ENCODE peak calls at places on chromosomes 2 and 18, in five cellular contexts. U is A549, C is NB4, Y is GM12878, B is K562. G is an unnamed sample.

GRCh38 chr2:235171511-235172130 is 219.8 kb downstream of the SH3BP4 start:
- DNase-seq in Y (no peak), C (no peak), B (no peak), U (no peak), G (no peak)

GRCh38 chr18:42310956-42311355 is 355.9 kb downstream of the PIK3C3 start:
- DNase-seq in B (no peak), Y (no peak), C (peak; percentile 2), U (no peak), G (no peak)

GRCh38 chr2:152247337-152247695 is 71.8 kb upstream of the STAM2 start:
- DNase-seq in Y (no peak), U (no peak), B (no peak), C (no peak), G (no peak)

GRCh38 chr2:186575302-186575701 is 14.6 kb upstream of the ITGAV start:
- DNase-seq in B (peak; percentile 77), U (peak; percentile 76), C (peak; percentile 92), Y (no peak), G (peak; percentile 98)

GRCh38 chr2:203492965-203493364 is 42.1 kb downstream of the RAPH1 start:
- DNase-seq in Y (no peak), C (no peak), U (no peak), B (no peak), G (no peak)

GRCh38 chr2:217249490-217250451 is 389.9 kb upstream of the TNP1 start:
- DNase-seq in Y (no peak), U (no peak), C (peak; percentile 56), B (no peak), G (no peak)

GRCh38 chr2:101327863-101328394 is 19.4 kb upstream of the RNF149 start:
- DNase-seq in U (no peak), B (no peak), Y (no peak), C (no peak), G (no peak)

GRCh38 chr2:138095336-138095735 is 131.1 kb downstream of the HNMT start:
- DNase-seq in C (no peak), U (no peak), Y (no peak), B (no peak), G (no peak)

GRCh38 chr2:132621131-132621875 is 48.7 kb downstream of the LYPD1 start:
- DNase-seq in Y (no peak), U (no peak), B (no peak), C (no peak), G (no peak)

GRCh38 chr2:74499269-74499939 is at the start of gene LBX2:
- DNase-seq in B (no peak), C (no peak), U (no peak), Y (no peak), G (no peak)

GRCh38 chr2:28716265-28716865 is 35.3 kb upstream of the PPP1CB start:
- DNase-seq in B (no peak), Y (peak; percentile 9), U (peak; percentile 83), C (peak; percentile 93), G (peak; percentile 88)

GRCh38 chr2:30421026-30421425 is 26.0 kb upstream of the LCLAT1 start:
- DNase-seq in U (no peak), Y (no peak), C (peak; percentile 7), B (peak; percentile 17), G (no peak)

GRCh38 chr2:30421551-30422436 is 25.3 kb upstream of the LCLAT1 start:
- DNase-seq in Y (peak; percentile 28), B (no peak), U (no peak), C (peak; percentile 46), G (no peak)

GRCh38 chr2:30424231-30424630 is 22.8 kb upstream of the LCLAT1 start:
- DNase-seq in U (no peak), C (no peak), B (no peak), Y (no peak), G (no peak)

GRCh38 chr2:30425326-30425725 is 21.7 kb upstream of the LCLAT1 start:
- DNase-seq in Y (no peak), B (no peak), U (no peak), C (no peak), G (no peak)

DNA sequence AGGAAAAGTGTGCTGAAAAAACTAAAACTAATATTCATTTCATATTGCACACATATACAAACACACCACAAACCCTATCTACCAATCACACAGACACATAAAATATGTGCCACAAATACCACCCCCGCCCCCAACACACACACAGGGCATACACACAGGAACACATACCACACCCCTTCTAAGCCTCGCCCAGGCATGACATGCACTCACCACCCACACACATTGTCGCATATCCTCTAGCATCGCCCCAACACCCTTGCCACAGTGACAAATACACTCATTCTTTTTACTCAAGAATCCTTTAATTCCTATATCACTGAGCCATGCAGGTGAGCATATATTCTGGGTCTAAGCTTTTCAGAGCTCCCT is 24.6 kb upstream of the LCLAT1 start:
- DNase-seq in C (peak; percentile 24), Y (peak; percentile 39), B (peak; percentile 25), U (no peak), G (no peak)
- TF ChIP-seq MYC in C (no peak), Y (no peak), B (no peak), U (no peak), G (no peak)

GRCh38 chr2:106106627-106107508 is 87.2 kb downstream of the UXS1 start:
- DNase-seq in U (no peak), Y (no peak), B (no peak), C (no peak), G (no peak)

GRCh38 chr2:106109675-106110074 is 84.4 kb downstream of the UXS1 start:
- DNase-seq in B (no peak), Y (no peak), C (no peak), U (no peak), G (no peak)

GRCh38 chr2:106108791-106109190 is 85.3 kb downstream of the UXS1 start:
- DNase-seq in U (no peak), Y (no peak), B (no peak), C (no peak), G (no peak)

GRCh38 chr2:106107509-106108131 is 86.5 kb downstream of the UXS1 start:
- DNase-seq in U (no peak), Y (no peak), B (no peak), C (no peak), G (no peak)

DNA sequence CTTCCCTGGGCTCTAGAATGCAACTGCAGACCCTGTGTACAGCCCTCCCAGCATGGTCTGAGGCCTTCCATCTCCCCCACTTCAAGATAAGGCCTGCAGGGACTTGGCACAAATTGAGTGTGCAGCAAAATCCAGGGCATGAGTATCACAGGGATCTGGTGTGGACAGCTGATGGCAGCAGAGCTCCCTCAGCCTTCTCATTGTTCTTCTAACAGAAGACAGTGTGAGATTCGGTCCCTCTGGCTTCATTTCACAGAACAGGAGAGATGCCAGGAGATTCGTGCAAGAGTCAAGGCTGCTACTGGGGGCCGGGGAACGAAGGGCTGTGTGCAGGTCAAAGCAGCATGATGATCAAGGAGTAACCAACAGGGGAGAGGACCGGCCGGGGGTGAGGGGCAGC is 85.8 kb downstream of the UXS1 start:
- DNase-seq in U (no peak), B (no peak), Y (no peak), C (no peak), G (peak; percentile 19)
- TF ChIP-seq MYC in U (no peak), B (no peak), Y (no peak), C (no peak), G (no peak)

GRCh38 chr2:127197475-127198385 is 22.4 kb downstream of the CYP27C1 start:
- DNase-seq in U (peak; percentile 65), C (peak; percentile 91), Y (peak; percentile 9), B (peak; percentile 69), G (peak; percentile 39)
- TF ChIP-seq MYC in U (no peak), C (peak; percentile 77), Y (no peak), B (no peak), G (no peak)

GRCh38 chr18:61893304-61893970 is 630 bp upstream of the RNF152 start:
- DNase-seq in U (peak; percentile 13), B (peak; percentile 14), Y (no peak), C (peak; percentile 14), G (peak; percentile 68)
- TF ChIP-seq MYC in U (no peak), B (no peak), Y (no peak), C (no peak), G (no peak)

GRCh38 chr2:105969552-105969951 is 224.5 kb downstream of the UXS1 start:
- DNase-seq in B (peak; percentile 19), U (no peak), Y (no peak), C (peak; percentile 58), G (no peak)
- TF ChIP-seq MYC in B (no peak), U (no peak), Y (no peak), C (no peak), G (no peak)

DNA sequence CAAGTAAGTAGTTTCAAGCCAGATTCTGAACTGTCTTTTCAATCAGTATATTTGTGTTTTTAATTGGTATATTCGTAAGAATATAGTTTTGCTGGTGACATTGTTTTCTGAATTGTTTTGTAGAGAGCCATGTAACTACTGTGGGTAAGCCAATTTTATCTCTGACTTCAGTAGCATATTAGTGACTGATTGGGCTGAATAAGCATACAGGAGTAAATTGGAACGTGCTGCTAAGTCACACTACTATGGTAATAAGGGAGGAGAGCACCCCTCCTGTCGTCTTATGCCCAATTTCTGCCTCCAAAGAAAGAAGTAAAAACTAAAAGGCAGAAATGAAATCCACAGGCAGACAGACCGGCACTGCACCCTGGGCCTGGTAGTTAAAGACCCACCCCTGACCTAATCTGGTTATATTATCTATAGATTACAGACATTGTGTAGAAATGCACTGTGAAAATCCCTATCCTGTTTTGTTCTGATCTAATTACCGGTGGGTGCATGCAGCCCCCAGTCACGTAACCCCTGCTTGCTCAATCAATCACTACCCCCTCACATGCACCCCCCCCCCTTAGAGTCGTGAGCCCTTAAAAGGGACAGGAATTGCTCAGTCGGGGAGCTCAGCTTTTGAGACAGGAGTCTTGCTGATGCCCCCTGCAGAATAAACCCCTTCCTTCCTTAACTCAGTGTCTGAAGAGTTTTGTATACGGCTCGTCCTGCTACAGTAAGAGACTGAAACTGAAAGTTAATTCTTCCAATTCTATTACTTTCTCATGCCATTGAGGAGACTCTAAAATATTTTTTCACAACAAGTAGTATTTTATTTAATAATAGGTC is 166.9 kb downstream of the ZNF804A start:
- DNase-seq in C (peak; percentile 37), U (no peak), Y (no peak), B (no peak), G (no peak)
- TF ChIP-seq MYC in C (no peak), U (no peak), Y (no peak), B (no peak), G (no peak)

DNA sequence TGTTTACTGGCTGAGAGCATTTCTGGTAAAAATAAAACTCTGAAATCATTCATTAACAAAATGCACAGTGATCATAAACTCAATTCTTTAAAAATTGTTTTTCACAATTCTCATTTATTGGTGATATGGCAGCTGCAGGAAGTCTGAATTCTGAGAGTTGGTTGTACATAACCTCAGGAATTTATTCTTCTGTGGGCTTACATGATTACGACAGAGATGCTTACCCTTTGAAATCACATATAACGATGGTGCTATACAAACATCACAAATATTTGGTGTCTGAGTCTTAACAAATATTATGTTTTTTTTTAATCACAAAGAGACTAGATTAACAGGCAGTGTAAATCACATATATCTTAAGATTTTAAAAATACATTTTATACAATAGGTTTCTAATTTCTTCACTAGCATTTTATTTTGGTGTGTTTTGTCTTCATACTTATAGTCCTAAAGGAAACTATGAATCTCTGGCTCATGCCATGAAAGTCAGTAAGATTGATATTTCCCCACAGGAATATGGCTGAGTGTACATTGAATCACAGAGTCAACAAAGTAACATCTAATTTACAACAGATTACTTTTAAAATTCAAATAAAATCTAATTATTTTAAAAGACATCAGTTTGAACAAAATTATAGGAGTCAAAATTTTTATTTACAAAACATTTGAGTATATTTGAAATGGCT is 318.8 kb upstream of the THUMPD2 start:
- DNase-seq in B (no peak), C (no peak), Y (no peak), U (no peak), G (no peak)
- TF ChIP-seq MYC in B (no peak), C (no peak), Y (no peak), U (no peak), G (no peak)

GRCh38 chr18:51211552-51211951 is 14.1 kb upstream of the MEX3C start:
- DNase-seq in C (peak; percentile 98), Y (peak; percentile 63), U (no peak), B (peak; percentile 21), G (peak; percentile 83)
- TF ChIP-seq MYC in C (no peak), Y (no peak), U (no peak), B (no peak), G (no peak)

G was measured in endothelial cell of umbilical vein.